ENCODE peak calls at places on chromosome 7, in ten cellular contexts. One of them, this sample, is unnamed.

GRCh38 chr7:80666376-80666775 is 27.9 kb downstream of the CD36 start:
- DNase-seq in A549: no peak
- DNase-seq in transverse colon: no peak
- DNase-seq in tibial nerve: no peak
- DNase-seq in spleen: no peak
- DNase-seq in stomach: no peak
- DNase-seq in sigmoid colon: no peak
- DNase-seq in HCT116: no peak
- DNase-seq in body of pancreas: no peak
- DNase-seq in esophagus squamous epithelium: no peak
- DNase-seq in this sample: no peak

GRCh38 chr7:21942955-21943354 is 2.7 kb downstream of the CDCA7L start:
- DNase-seq in tibial nerve: no peak
- DNase-seq in A549: no peak
- DNase-seq in sigmoid colon: no peak
- DNase-seq in stomach: no peak
- DNase-seq in spleen: no peak
- DNase-seq in esophagus squamous epithelium: no peak
- DNase-seq in HCT116: no peak
- DNase-seq in body of pancreas: no peak
- DNase-seq in transverse colon: no peak
- DNase-seq in this sample: no peak

GRCh38 chr7:28771901-28772622 is 186.1 kb downstream of the TRIL start:
- DNase-seq in body of pancreas: no peak
- DNase-seq in A549: no peak
- DNase-seq in spleen: no peak
- DNase-seq in sigmoid colon: no peak
- DNase-seq in tibial nerve: no peak
- DNase-seq in esophagus squamous epithelium: no peak
- DNase-seq in transverse colon: no peak
- DNase-seq in stomach: no peak
- DNase-seq in HCT116: no peak
- DNase-seq in this sample: no peak

GRCh38 chr7:55060085-55060484 is 41.3 kb downstream of the EGFR start:
- DNase-seq in tibial nerve: no peak
- DNase-seq in body of pancreas: no peak
- DNase-seq in HCT116: no peak
- DNase-seq in spleen: no peak
- DNase-seq in transverse colon: no peak
- DNase-seq in A549: no peak
- DNase-seq in esophagus squamous epithelium: no peak
- DNase-seq in sigmoid colon: no peak
- DNase-seq in stomach: no peak
- DNase-seq in this sample: no peak

GRCh38 chr7:372546-372938 is 82.6 kb downstream of the FOXL3 start:
- DNase-seq in sigmoid colon: no peak
- DNase-seq in spleen: peak
- DNase-seq in A549: no peak
- DNase-seq in tibial nerve: peak
- DNase-seq in transverse colon: no peak
- DNase-seq in esophagus squamous epithelium: no peak
- DNase-seq in body of pancreas: no peak
- DNase-seq in HCT116: no peak
- DNase-seq in stomach: no peak
- DNase-seq in this sample: no peak

GRCh38 chr7:84729284-84729683 is 457.6 kb downstream of the SEMA3D start:
- DNase-seq in tibial nerve: no peak
- DNase-seq in body of pancreas: no peak
- DNase-seq in stomach: no peak
- DNase-seq in HCT116: no peak
- DNase-seq in spleen: no peak
- DNase-seq in A549: no peak
- DNase-seq in esophagus squamous epithelium: no peak
- DNase-seq in sigmoid colon: no peak
- DNase-seq in transverse colon: no peak
- DNase-seq in this sample: no peak

GRCh38 chr7:117273325-117274292 is 49.2 kb downstream of the WNT2 start:
- DNase-seq in stomach: no peak
- DNase-seq in esophagus squamous epithelium: no peak
- DNase-seq in HCT116: no peak
- DNase-seq in body of pancreas: no peak
- DNase-seq in tibial nerve: no peak
- DNase-seq in sigmoid colon: no peak
- DNase-seq in transverse colon: no peak
- DNase-seq in spleen: no peak
- DNase-seq in A549: no peak
- DNase-seq in this sample: no peak

GRCh38 chr7:135375908-135376699 is 133.8 kb downstream of the CNOT4 start:
- DNase-seq in sigmoid colon: no peak
- DNase-seq in stomach: no peak
- DNase-seq in body of pancreas: no peak
- DNase-seq in HCT116: no peak
- DNase-seq in A549: no peak
- DNase-seq in tibial nerve: no peak
- DNase-seq in spleen: no peak
- DNase-seq in transverse colon: no peak
- DNase-seq in esophagus squamous epithelium: no peak
- DNase-seq in this sample: no peak

GRCh38 chr7:28853150-28853549 is 105.0 kb downstream of the TRIL start:
- DNase-seq in esophagus squamous epithelium: no peak
- DNase-seq in sigmoid colon: no peak
- DNase-seq in spleen: no peak
- DNase-seq in A549: no peak
- DNase-seq in transverse colon: no peak
- DNase-seq in stomach: no peak
- DNase-seq in tibial nerve: no peak
- DNase-seq in HCT116: no peak
- DNase-seq in body of pancreas: no peak
- DNase-seq in this sample: no peak

GRCh38 chr7:22576941-22577927 is 77.2 kb upstream of the STEAP1B start:
- DNase-seq in spleen: no peak
- DNase-seq in body of pancreas: peak
- DNase-seq in stomach: no peak
- DNase-seq in esophagus squamous epithelium: no peak
- DNase-seq in transverse colon: no peak
- DNase-seq in HCT116: no peak
- DNase-seq in sigmoid colon: peak
- DNase-seq in tibial nerve: no peak
- DNase-seq in A549: no peak
- DNase-seq in this sample: no peak

GRCh38 chr7:78018541-78019456 is 220.2 kb downstream of the PHTF2 start:
- DNase-seq in esophagus squamous epithelium: no peak
- DNase-seq in tibial nerve: peak
- DNase-seq in spleen: peak
- DNase-seq in sigmoid colon: peak
- DNase-seq in HCT116: no peak
- DNase-seq in transverse colon: peak
- DNase-seq in A549: peak
- DNase-seq in body of pancreas: peak
- DNase-seq in stomach: no peak
- DNase-seq in this sample: peak
- H3K27ac ChIP-seq in esophagus squamous epithelium: peak
- H3K27ac ChIP-seq in tibial nerve: peak
- H3K27ac ChIP-seq in spleen: peak
- H3K27ac ChIP-seq in sigmoid colon: peak
- H3K27ac ChIP-seq in HCT116: no peak
- H3K27ac ChIP-seq in transverse colon: peak
- H3K27ac ChIP-seq in A549: peak
- H3K27ac ChIP-seq in body of pancreas: peak
- H3K27ac ChIP-seq in stomach: peak
- H3K27ac ChIP-seq in this sample: peak

DNA sequence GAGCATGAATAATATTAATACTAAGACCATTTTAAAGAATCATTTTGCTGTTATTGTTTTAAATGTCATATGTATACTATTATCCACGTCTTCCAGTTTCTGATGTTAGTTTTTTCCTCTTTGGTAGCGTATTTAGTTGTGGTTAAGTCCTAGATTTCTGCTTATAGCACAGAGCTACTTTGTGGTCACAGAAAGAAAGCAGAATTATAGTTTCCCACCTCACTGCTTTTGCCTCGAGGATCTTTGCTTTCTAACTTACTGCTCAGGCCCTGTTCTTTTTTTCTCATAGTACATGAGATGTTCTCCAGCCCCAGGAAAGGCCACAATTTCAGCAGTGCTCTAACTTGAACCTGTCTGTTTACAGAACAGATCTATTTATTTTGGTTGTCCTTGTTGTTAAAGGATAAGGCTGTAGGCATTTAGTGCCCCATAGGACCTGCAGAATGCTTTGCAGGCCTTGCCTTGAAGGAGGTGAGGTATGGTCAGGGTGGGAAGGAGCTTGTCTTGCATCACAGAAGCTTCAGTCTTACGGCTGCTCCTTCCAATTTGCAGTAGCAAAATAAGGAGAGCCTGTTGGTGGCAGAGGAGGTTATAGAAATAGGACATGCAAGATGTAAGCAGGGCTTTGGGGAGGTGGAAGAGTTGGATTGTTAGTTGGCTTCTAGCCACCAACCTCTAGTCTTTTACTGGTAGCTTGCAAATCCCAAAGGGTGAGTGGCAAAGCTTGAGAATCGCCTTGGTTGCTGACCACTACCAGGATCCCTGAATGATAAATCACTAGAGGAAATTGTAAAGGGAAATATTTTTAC is 129.1 kb downstream of the LRRC4 start:
- DNase-seq in A549: no peak
- DNase-seq in sigmoid colon: no peak
- DNase-seq in transverse colon: no peak
- DNase-seq in tibial nerve: no peak
- DNase-seq in body of pancreas: no peak
- DNase-seq in spleen: no peak
- DNase-seq in esophagus squamous epithelium: no peak
- DNase-seq in HCT116: no peak
- DNase-seq in stomach: no peak
- DNase-seq in this sample: no peak
- H3K4me3 ChIP-seq in A549: no peak
- H3K4me3 ChIP-seq in sigmoid colon: no peak
- H3K4me3 ChIP-seq in transverse colon: no peak
- H3K4me3 ChIP-seq in tibial nerve: no peak
- H3K4me3 ChIP-seq in body of pancreas: no peak
- H3K4me3 ChIP-seq in spleen: no peak
- H3K4me3 ChIP-seq in esophagus squamous epithelium: no peak
- H3K4me3 ChIP-seq in HCT116: no peak
- H3K4me3 ChIP-seq in stomach: no peak
- H3K4me3 ChIP-seq in this sample: no peak

DNA sequence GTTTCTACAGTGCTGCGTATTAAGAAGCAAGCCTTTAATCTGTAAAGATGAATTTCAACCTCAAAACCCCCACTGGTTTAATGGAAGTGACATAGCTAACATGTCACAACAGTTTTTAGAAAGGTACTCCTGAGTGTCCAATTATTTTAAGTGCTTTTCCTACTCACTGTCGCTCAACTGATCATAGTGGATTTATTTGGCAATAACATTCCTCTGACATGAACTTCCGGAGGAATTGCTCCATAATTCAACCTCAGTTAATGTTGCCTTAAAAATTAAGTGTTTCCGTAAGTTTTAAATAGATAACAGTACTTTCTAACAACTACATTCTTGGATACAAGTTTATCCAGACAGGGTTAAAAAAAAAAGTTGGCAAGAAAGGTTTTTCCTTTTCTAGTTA is 57.4 kb downstream of the AGMO start:
- DNase-seq in sigmoid colon: no peak
- DNase-seq in esophagus squamous epithelium: no peak
- DNase-seq in HCT116: no peak
- DNase-seq in transverse colon: no peak
- DNase-seq in tibial nerve: no peak
- DNase-seq in spleen: no peak
- DNase-seq in stomach: no peak
- DNase-seq in body of pancreas: no peak
- DNase-seq in A549: no peak
- DNase-seq in this sample: no peak
- TF ChIP-seq POLR2A in sigmoid colon: no peak
- TF ChIP-seq POLR2A in esophagus squamous epithelium: no peak
- TF ChIP-seq POLR2A in HCT116: no peak
- TF ChIP-seq POLR2A in transverse colon: no peak
- TF ChIP-seq POLR2A in tibial nerve: no peak
- TF ChIP-seq POLR2A in spleen: no peak
- TF ChIP-seq POLR2A in stomach: no peak
- TF ChIP-seq POLR2A in body of pancreas: no peak
- TF ChIP-seq POLR2A in A549: no peak
- TF ChIP-seq POLR2A in this sample: no peak

GRCh38 chr7:27174077-27175004 is at the start of gene HOXA10:
- DNase-seq in sigmoid colon: peak
- DNase-seq in A549: no peak
- DNase-seq in body of pancreas: peak
- DNase-seq in HCT116: no peak
- DNase-seq in spleen: peak
- DNase-seq in esophagus squamous epithelium: no peak
- DNase-seq in stomach: peak
- DNase-seq in transverse colon: peak
- DNase-seq in tibial nerve: peak
- DNase-seq in this sample: peak

GRCh38 chr7:27173412-27174076 is 576 bp downstream of the HOXA10 start:
- DNase-seq in spleen: peak
- DNase-seq in esophagus squamous epithelium: no peak
- DNase-seq in body of pancreas: peak
- DNase-seq in tibial nerve: peak
- DNase-seq in HCT116: no peak
- DNase-seq in transverse colon: peak
- DNase-seq in A549: no peak
- DNase-seq in stomach: peak
- DNase-seq in sigmoid colon: peak
- DNase-seq in this sample: peak

GRCh38 chr7:27175626-27176342 is 1.7 kb upstream of the HOXA10 start:
- DNase-seq in sigmoid colon: peak
- DNase-seq in tibial nerve: peak
- DNase-seq in A549: no peak
- DNase-seq in transverse colon: peak
- DNase-seq in HCT116: no peak
- DNase-seq in esophagus squamous epithelium: no peak
- DNase-seq in body of pancreas: peak
- DNase-seq in stomach: no peak
- DNase-seq in spleen: peak
- DNase-seq in this sample: peak

GRCh38 chr7:27176343-27176731 is 2.2 kb upstream of the HOXA10 start:
- DNase-seq in stomach: no peak
- DNase-seq in esophagus squamous epithelium: no peak
- DNase-seq in sigmoid colon: peak
- DNase-seq in transverse colon: peak
- DNase-seq in tibial nerve: no peak
- DNase-seq in A549: no peak
- DNase-seq in body of pancreas: peak
- DNase-seq in HCT116: no peak
- DNase-seq in spleen: peak
- DNase-seq in this sample: peak

DNA sequence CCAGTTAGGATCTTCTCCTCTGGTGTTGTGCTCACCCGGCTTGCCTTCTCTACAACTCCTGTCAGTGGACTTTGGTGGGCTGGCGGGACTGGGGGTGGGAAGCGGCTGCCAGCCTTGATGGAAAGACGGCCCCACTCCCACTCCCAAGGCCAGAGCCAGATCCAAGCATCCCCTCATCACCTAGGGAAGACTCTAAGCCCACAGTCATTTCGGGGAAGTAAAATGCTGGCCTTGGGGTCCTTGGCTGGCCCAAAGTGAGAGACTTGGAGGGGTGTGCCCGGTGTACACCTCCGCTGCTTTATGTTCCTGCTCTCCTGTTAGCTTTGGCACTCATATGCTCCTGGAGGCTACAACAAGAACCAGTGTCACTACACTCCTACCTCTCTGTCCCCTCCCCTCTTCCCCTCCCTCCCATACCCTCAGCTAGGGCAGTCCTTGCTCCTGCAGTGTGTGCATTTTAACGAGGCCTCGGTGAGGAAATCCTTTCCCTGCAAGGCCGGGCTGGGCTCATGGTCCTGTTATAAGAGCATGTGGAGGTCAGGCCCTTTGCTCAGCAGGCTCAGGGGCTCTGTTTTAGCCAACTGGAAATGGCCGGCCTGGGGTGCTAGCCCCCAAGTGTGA is 995 bp upstream of the HOXA10 start:
- DNase-seq in A549: no peak
- DNase-seq in body of pancreas: peak
- DNase-seq in tibial nerve: peak
- DNase-seq in esophagus squamous epithelium: no peak
- DNase-seq in transverse colon: peak
- DNase-seq in stomach: no peak
- DNase-seq in sigmoid colon: peak
- DNase-seq in spleen: peak
- DNase-seq in HCT116: no peak
- DNase-seq in this sample: no peak
- H3K27ac ChIP-seq in A549: no peak
- H3K27ac ChIP-seq in body of pancreas: no peak
- H3K27ac ChIP-seq in tibial nerve: peak
- H3K27ac ChIP-seq in esophagus squamous epithelium: no peak
- H3K27ac ChIP-seq in transverse colon: peak
- H3K27ac ChIP-seq in stomach: no peak
- H3K27ac ChIP-seq in sigmoid colon: peak
- H3K27ac ChIP-seq in spleen: no peak
- H3K27ac ChIP-seq in HCT116: no peak
- H3K27ac ChIP-seq in this sample: no peak